ENCODE peak calls at places on chromosome 21, in six cellular contexts. One of them, this sample, is unnamed.

GRCh38 chr21:44657635-44658183 is at the start of gene KRTAP12-3:
- DNase-seq in epithelial cell of proximal tubule: no peak
- DNase-seq in psoas muscle: no peak
- DNase-seq in HFF-Myc: no peak
- DNase-seq in RWPE1: no peak
- DNase-seq in CD14-positive monocyte: no peak
- DNase-seq in this sample: no peak

GRCh38 chr21:26845066-26845749 is at the start of gene ADAMTS1:
- DNase-seq in RWPE1: peak; percentile 50
- DNase-seq in HFF-Myc: no peak
- DNase-seq in psoas muscle: peak; percentile 91
- DNase-seq in CD14-positive monocyte: no peak
- DNase-seq in epithelial cell of proximal tubule: peak; percentile 36
- DNase-seq in this sample: peak; percentile 91

GRCh38 chr21:40143822-40144525 is 276.7 kb downstream of the PCP4 start:
- DNase-seq in epithelial cell of proximal tubule: no peak
- DNase-seq in CD14-positive monocyte: no peak
- DNase-seq in RWPE1: peak; percentile 15
- DNase-seq in psoas muscle: peak; percentile 23
- DNase-seq in HFF-Myc: peak; percentile 3
- DNase-seq in this sample: peak; percentile 45

GRCh38 chr21:21712761-21713558 is 714.8 kb downstream of the NCAM2 start:
- DNase-seq in RWPE1: no peak
- DNase-seq in epithelial cell of proximal tubule: no peak
- DNase-seq in CD14-positive monocyte: no peak
- DNase-seq in HFF-Myc: no peak
- DNase-seq in psoas muscle: no peak
- DNase-seq in this sample: peak; percentile 78

GRCh38 chr21:43734830-43735229 is 15.9 kb downstream of the PDXK start:
- DNase-seq in HFF-Myc: no peak
- DNase-seq in RWPE1: no peak
- DNase-seq in psoas muscle: peak; percentile 47
- DNase-seq in epithelial cell of proximal tubule: no peak
- DNase-seq in CD14-positive monocyte: no peak
- DNase-seq in this sample: peak; percentile 50

GRCh38 chr21:39269620-39270019 is 43.8 kb downstream of the BRWD1 start:
- DNase-seq in CD14-positive monocyte: no peak
- DNase-seq in RWPE1: no peak
- DNase-seq in epithelial cell of proximal tubule: no peak
- DNase-seq in psoas muscle: no peak
- DNase-seq in HFF-Myc: no peak
- DNase-seq in this sample: no peak

GRCh38 chr21:38913120-38913975 is 107.6 kb downstream of the ETS2 start:
- DNase-seq in RWPE1: peak; percentile 85
- DNase-seq in epithelial cell of proximal tubule: no peak
- DNase-seq in HFF-Myc: no peak
- DNase-seq in psoas muscle: peak; percentile 83
- DNase-seq in CD14-positive monocyte: no peak
- DNase-seq in this sample: peak; percentile 75

GRCh38 chr21:40586575-40586974 is 260.4 kb downstream of the DSCAM start:
- DNase-seq in HFF-Myc: no peak
- DNase-seq in epithelial cell of proximal tubule: no peak
- DNase-seq in psoas muscle: no peak
- DNase-seq in RWPE1: no peak
- DNase-seq in CD14-positive monocyte: no peak
- DNase-seq in this sample: no peak

GRCh38 chr21:16169102-16169511 is 439.3 kb downstream of the USP25 start:
- DNase-seq in RWPE1: no peak
- DNase-seq in psoas muscle: no peak
- DNase-seq in CD14-positive monocyte: no peak
- DNase-seq in HFF-Myc: no peak
- DNase-seq in epithelial cell of proximal tubule: no peak
- DNase-seq in this sample: peak; percentile 9

GRCh38 chr21:27787046-27787445 is 820.2 kb upstream of the ADAMTS5 start:
- DNase-seq in epithelial cell of proximal tubule: no peak
- DNase-seq in CD14-positive monocyte: no peak
- DNase-seq in psoas muscle: no peak
- DNase-seq in HFF-Myc: no peak
- DNase-seq in RWPE1: no peak
- DNase-seq in this sample: peak; percentile 48

GRCh38 chr21:17585875-17586450 is 26.7 kb downstream of the BTG3 start:
- DNase-seq in psoas muscle: no peak
- DNase-seq in RWPE1: peak; percentile 28
- DNase-seq in CD14-positive monocyte: no peak
- DNase-seq in HFF-Myc: peak; percentile 52
- DNase-seq in epithelial cell of proximal tubule: peak; percentile 13
- DNase-seq in this sample: peak; percentile 71
- TF ChIP-seq CTCF in psoas muscle: peak; percentile 53
- TF ChIP-seq CTCF in RWPE1: peak; percentile 69
- TF ChIP-seq CTCF in CD14-positive monocyte: peak; percentile 74
- TF ChIP-seq CTCF in HFF-Myc: peak; percentile 36
- TF ChIP-seq CTCF in epithelial cell of proximal tubule: peak; percentile 70
- TF ChIP-seq CTCF in this sample: peak; percentile 52

DNA sequence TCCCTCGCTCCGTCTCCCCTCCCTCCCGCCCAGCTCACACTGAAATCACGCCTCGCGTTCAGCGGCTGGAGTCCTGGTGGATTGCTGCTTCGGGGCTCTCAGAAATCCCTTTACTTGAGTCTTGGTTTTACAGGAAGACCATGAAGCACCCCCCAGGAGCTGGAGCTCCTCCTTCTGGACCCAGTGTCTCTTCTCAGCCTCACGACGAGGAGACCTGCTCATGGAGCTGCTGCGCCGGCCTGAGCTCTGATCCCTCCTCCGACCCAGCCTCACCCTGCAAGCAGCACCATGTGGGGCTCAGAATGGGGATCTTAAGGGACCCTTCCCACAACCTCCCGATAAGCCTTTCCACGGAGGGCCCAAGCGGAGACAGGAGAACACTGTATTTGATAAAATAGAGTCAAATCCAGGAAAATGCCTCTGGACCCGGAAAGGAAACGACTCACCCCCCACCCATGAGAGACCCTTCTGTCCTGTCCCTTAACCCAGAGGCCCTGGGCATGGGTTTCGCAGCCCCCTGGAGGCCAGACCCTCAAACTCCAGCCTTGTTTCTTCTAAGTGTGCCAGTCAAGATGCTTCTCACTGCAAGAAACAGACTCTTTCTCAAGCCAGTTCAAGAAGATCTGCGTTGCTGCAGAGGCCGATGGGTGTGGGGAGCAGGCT is 26.0 kb downstream of the PDE9A start:
- DNase-seq in epithelial cell of proximal tubule: no peak
- DNase-seq in psoas muscle: no peak
- DNase-seq in RWPE1: no peak
- DNase-seq in HFF-Myc: no peak
- DNase-seq in CD14-positive monocyte: no peak
- DNase-seq in this sample: no peak
- TF ChIP-seq CTCF in epithelial cell of proximal tubule: no peak
- TF ChIP-seq CTCF in psoas muscle: no peak
- TF ChIP-seq CTCF in RWPE1: no peak
- TF ChIP-seq CTCF in HFF-Myc: no peak
- TF ChIP-seq CTCF in CD14-positive monocyte: no peak
- TF ChIP-seq CTCF in this sample: no peak

DNA sequence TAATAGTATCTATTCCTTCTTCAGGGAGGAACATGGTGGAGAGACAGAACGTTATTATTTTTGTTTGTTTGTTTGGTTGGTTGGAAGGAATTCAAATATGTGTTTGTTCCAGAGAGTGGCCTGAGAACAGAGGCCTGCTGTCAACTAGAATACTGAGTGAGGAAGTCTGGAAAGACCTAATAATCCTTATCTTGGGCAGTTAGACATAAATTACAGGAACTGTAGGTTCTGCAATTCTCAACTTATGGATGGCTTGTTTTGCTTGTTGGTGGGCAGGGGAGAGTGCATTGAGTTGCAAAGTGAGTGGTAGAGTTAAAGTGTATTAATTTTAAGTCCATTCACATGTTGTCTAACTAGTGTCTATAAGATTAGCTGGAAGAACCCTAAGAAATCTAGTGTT is 197.6 kb downstream of the BACH1 start:
- DNase-seq in HFF-Myc: no peak
- DNase-seq in RWPE1: no peak
- DNase-seq in epithelial cell of proximal tubule: no peak
- DNase-seq in psoas muscle: no peak
- DNase-seq in CD14-positive monocyte: no peak
- DNase-seq in this sample: no peak
- TF ChIP-seq CTCF in HFF-Myc: no peak
- TF ChIP-seq CTCF in RWPE1: no peak
- TF ChIP-seq CTCF in epithelial cell of proximal tubule: no peak
- TF ChIP-seq CTCF in psoas muscle: no peak
- TF ChIP-seq CTCF in CD14-positive monocyte: no peak
- TF ChIP-seq CTCF in this sample: no peak

DNA sequence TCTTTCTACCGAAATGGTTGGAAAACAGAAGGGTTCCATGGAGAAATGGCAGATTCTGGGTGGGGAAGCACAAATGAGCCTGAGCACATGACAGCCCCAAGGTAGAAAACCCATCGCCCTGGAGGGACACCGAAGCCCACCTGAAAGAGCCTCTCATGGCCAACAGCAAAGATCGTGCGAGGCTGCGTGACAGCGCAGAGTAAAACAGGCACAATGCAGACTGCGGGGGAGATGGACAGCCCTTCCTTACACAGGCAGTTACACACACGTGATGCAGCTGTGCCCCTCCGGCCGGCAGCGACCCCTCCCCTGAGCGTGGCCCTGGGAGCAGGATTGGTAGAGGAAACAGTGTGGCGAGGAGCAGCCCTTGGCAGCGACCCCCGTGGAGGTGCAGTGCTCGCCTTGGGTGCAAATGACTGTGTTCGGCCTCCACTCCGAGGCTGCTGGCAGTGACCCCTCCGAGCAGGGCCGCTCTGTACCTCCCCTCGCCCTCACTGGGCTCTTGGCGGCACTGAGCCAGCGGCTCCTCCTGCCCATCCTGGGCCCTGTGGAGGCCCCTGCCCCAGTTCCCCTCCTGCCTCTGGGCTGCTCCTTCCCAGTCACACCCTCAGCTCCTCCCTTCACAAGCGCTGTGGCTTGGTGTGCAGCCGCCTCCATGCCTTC is 120.9 kb upstream of the COL6A1 start:
- DNase-seq in epithelial cell of proximal tubule: no peak
- DNase-seq in RWPE1: no peak
- DNase-seq in HFF-Myc: no peak
- DNase-seq in psoas muscle: no peak
- DNase-seq in CD14-positive monocyte: no peak
- DNase-seq in this sample: no peak
- TF ChIP-seq CTCF in epithelial cell of proximal tubule: no peak
- TF ChIP-seq CTCF in RWPE1: no peak
- TF ChIP-seq CTCF in HFF-Myc: no peak
- TF ChIP-seq CTCF in psoas muscle: no peak
- TF ChIP-seq CTCF in CD14-positive monocyte: no peak
- TF ChIP-seq CTCF in this sample: no peak

DNA sequence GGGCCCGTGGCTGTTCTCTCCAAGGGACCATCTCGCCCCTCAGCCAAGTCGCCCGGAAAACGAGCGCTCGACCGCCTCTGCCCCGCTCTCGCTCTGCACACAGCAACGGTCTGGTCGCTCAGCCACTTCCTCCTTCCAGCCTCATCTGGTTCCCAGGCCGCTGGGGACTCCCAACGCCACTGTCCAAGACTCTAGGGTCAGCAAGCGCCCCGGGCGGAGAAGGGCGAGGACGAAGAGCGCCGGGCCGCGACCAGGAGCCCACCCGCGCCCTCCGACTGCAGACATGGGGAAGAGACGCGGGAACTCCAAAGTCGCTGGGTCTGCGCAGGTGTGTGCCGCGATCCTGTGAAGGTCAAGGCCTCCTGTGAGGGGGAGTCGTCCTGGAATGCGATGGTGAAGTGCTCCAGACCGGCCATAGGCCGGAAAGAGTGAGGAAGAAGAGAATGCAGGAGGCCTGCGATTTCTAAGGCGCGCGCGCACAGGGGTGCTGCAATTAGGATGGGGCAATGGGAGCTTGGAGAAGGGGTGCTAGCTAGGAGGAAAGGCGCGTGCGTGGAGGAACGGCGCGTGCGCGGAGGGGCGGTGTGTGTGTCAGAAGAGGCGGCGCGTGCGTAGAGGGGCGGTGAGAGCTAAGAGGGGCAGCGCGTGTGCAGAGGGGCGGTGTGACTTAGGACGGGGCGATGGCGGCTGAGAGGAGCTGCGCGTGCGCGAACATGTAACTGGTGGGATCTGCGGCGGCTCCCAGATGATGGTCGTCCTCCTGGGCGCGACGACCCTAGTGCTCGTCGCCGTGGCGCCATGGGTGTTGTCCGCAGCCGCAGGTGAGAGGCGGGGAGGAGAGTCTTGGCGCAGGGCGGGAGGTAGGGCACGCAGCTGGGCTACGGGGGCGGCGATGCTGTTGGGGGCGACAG is at the start of gene IFNAR1:
- DNase-seq in HFF-Myc: peak; percentile 86
- DNase-seq in psoas muscle: peak; percentile 99
- DNase-seq in RWPE1: peak; percentile 90
- DNase-seq in CD14-positive monocyte: peak; percentile 99
- DNase-seq in epithelial cell of proximal tubule: peak; percentile 61
- DNase-seq in this sample: peak; percentile 98
- TF ChIP-seq CTCF in HFF-Myc: no peak
- TF ChIP-seq CTCF in psoas muscle: no peak
- TF ChIP-seq CTCF in RWPE1: no peak
- TF ChIP-seq CTCF in CD14-positive monocyte: no peak
- TF ChIP-seq CTCF in epithelial cell of proximal tubule: no peak
- TF ChIP-seq CTCF in this sample: no peak

DNA sequence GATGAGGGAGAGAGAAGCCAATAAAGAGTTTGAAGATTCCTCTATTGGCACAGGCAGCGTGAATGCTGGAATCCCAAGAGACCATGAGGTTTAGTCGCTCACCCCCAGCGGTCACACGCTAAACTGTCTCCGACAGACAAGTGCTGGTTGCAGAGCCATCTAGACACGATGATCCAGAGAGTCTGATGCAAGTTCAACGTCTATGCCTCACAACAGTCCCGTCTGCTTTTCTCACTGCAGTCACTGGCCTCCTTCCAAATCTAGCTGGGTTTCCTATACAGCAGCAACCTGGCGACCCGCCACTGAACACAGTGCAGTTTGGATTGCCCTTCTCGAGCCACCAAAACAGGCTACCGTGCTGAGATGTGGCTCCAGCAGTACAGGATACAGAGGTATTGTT is 98.6 kb upstream of the KRTAP19-8 start:
- DNase-seq in HFF-Myc: no peak
- DNase-seq in CD14-positive monocyte: no peak
- DNase-seq in psoas muscle: no peak
- DNase-seq in RWPE1: no peak
- DNase-seq in epithelial cell of proximal tubule: no peak
- DNase-seq in this sample: peak; percentile 84
- TF ChIP-seq CTCF in HFF-Myc: no peak
- TF ChIP-seq CTCF in CD14-positive monocyte: no peak
- TF ChIP-seq CTCF in psoas muscle: no peak
- TF ChIP-seq CTCF in RWPE1: no peak
- TF ChIP-seq CTCF in epithelial cell of proximal tubule: no peak
- TF ChIP-seq CTCF in this sample: peak; percentile 7

GRCh38 chr21:34688145-34688544 is 19.4 kb downstream of the CLIC6 start:
- DNase-seq in epithelial cell of proximal tubule: no peak
- DNase-seq in CD14-positive monocyte: no peak
- DNase-seq in HFF-Myc: no peak
- DNase-seq in psoas muscle: no peak
- DNase-seq in RWPE1: no peak
- DNase-seq in this sample: no peak
- TF ChIP-seq CTCF in epithelial cell of proximal tubule: no peak
- TF ChIP-seq CTCF in CD14-positive monocyte: no peak
- TF ChIP-seq CTCF in HFF-Myc: peak; percentile 49
- TF ChIP-seq CTCF in psoas muscle: no peak
- TF ChIP-seq CTCF in RWPE1: peak; percentile 72
- TF ChIP-seq CTCF in this sample: no peak

GRCh38 chr21:32772281-32773047 is 909 bp upstream of the PAXBP1 start:
- DNase-seq in psoas muscle: no peak
- DNase-seq in epithelial cell of proximal tubule: peak; percentile 33
- DNase-seq in HFF-Myc: no peak
- DNase-seq in CD14-positive monocyte: no peak
- DNase-seq in RWPE1: peak; percentile 27
- DNase-seq in this sample: peak; percentile 26
- TF ChIP-seq CTCF in psoas muscle: no peak
- TF ChIP-seq CTCF in epithelial cell of proximal tubule: no peak
- TF ChIP-seq CTCF in HFF-Myc: no peak
- TF ChIP-seq CTCF in CD14-positive monocyte: no peak
- TF ChIP-seq CTCF in RWPE1: no peak
- TF ChIP-seq CTCF in this sample: no peak